ENCODE peak calls at places on chromosomes 4 and X, in nine cellular contexts. One of them, this sample, is unnamed.

GRCh38 chrX:119887721-119888425 is 7.8 kb upstream of the AKAP14 start:
- DNase-seq in esophagus muscularis mucosa: no peak
- DNase-seq in midbrain: peak
- DNase-seq in NCI-H2029: peak
- DNase-seq in hippocampal formation: peak
- DNase-seq in hepatocyte: peak
- DNase-seq in GM10248: peak
- DNase-seq in CD4-positive, CD25-positive, alpha-beta regulatory T cell: peak
- DNase-seq in activated CD4-positive, CD25-positive, alpha-beta regulatory T cell treated with anti-CD3 and anti-CD28 coated beads, Interleukin-2, amount 50 U/mL, for 72 hours: peak
- DNase-seq in this sample: peak

GRCh38 chr4:82687531-82687930 is 111.1 kb downstream of the SCD5 start:
- DNase-seq in GM10248: no peak
- DNase-seq in NCI-H2029: no peak
- DNase-seq in CD4-positive, CD25-positive, alpha-beta regulatory T cell: no peak
- DNase-seq in hepatocyte: no peak
- DNase-seq in esophagus muscularis mucosa: peak
- DNase-seq in hippocampal formation: no peak
- DNase-seq in midbrain: no peak
- DNase-seq in activated CD4-positive, CD25-positive, alpha-beta regulatory T cell treated with anti-CD3 and anti-CD28 coated beads, Interleukin-2, amount 50 U/mL, for 72 hours: no peak
- DNase-seq in this sample: no peak

GRCh38 chrX:40157228-40158035 is 59.7 kb upstream of the BCOR start:
- DNase-seq in NCI-H2029: no peak
- DNase-seq in GM10248: peak
- DNase-seq in activated CD4-positive, CD25-positive, alpha-beta regulatory T cell treated with anti-CD3 and anti-CD28 coated beads, Interleukin-2, amount 50 U/mL, for 72 hours: no peak
- DNase-seq in CD4-positive, CD25-positive, alpha-beta regulatory T cell: no peak
- DNase-seq in midbrain: no peak
- DNase-seq in hepatocyte: no peak
- DNase-seq in hippocampal formation: no peak
- DNase-seq in esophagus muscularis mucosa: no peak
- DNase-seq in this sample: no peak

GRCh38 chrX:54076903-54077302 is 32.6 kb upstream of the PHF8 start:
- DNase-seq in hippocampal formation: no peak
- DNase-seq in midbrain: no peak
- DNase-seq in hepatocyte: no peak
- DNase-seq in NCI-H2029: no peak
- DNase-seq in GM10248: no peak
- DNase-seq in CD4-positive, CD25-positive, alpha-beta regulatory T cell: no peak
- DNase-seq in esophagus muscularis mucosa: no peak
- DNase-seq in activated CD4-positive, CD25-positive, alpha-beta regulatory T cell treated with anti-CD3 and anti-CD28 coated beads, Interleukin-2, amount 50 U/mL, for 72 hours: no peak
- DNase-seq in this sample: no peak

GRCh38 chrX:15146515-15146914 is 123.4 kb downstream of the ASB9 start:
- DNase-seq in activated CD4-positive, CD25-positive, alpha-beta regulatory T cell treated with anti-CD3 and anti-CD28 coated beads, Interleukin-2, amount 50 U/mL, for 72 hours: peak
- DNase-seq in midbrain: peak
- DNase-seq in NCI-H2029: no peak
- DNase-seq in hepatocyte: peak
- DNase-seq in GM10248: no peak
- DNase-seq in esophagus muscularis mucosa: no peak
- DNase-seq in hippocampal formation: no peak
- DNase-seq in CD4-positive, CD25-positive, alpha-beta regulatory T cell: no peak
- DNase-seq in this sample: peak

GRCh38 chrX:150213481-150214030 is 149.6 kb upstream of the MAMLD1 start:
- DNase-seq in NCI-H2029: no peak
- DNase-seq in midbrain: no peak
- DNase-seq in esophagus muscularis mucosa: no peak
- DNase-seq in GM10248: no peak
- DNase-seq in CD4-positive, CD25-positive, alpha-beta regulatory T cell: no peak
- DNase-seq in hepatocyte: no peak
- DNase-seq in hippocampal formation: no peak
- DNase-seq in activated CD4-positive, CD25-positive, alpha-beta regulatory T cell treated with anti-CD3 and anti-CD28 coated beads, Interleukin-2, amount 50 U/mL, for 72 hours: no peak
- DNase-seq in this sample: peak

GRCh38 chr4:139839664-139840063 is 174.0 kb downstream of the MGST2 start:
- DNase-seq in hepatocyte: no peak
- DNase-seq in activated CD4-positive, CD25-positive, alpha-beta regulatory T cell treated with anti-CD3 and anti-CD28 coated beads, Interleukin-2, amount 50 U/mL, for 72 hours: no peak
- DNase-seq in esophagus muscularis mucosa: no peak
- DNase-seq in GM10248: no peak
- DNase-seq in NCI-H2029: no peak
- DNase-seq in midbrain: no peak
- DNase-seq in hippocampal formation: no peak
- DNase-seq in CD4-positive, CD25-positive, alpha-beta regulatory T cell: no peak
- DNase-seq in this sample: no peak

GRCh38 chrX:25131055-25131454 is 115.3 kb upstream of the ARX start:
- DNase-seq in esophagus muscularis mucosa: no peak
- DNase-seq in NCI-H2029: no peak
- DNase-seq in CD4-positive, CD25-positive, alpha-beta regulatory T cell: no peak
- DNase-seq in midbrain: no peak
- DNase-seq in hepatocyte: no peak
- DNase-seq in GM10248: no peak
- DNase-seq in activated CD4-positive, CD25-positive, alpha-beta regulatory T cell treated with anti-CD3 and anti-CD28 coated beads, Interleukin-2, amount 50 U/mL, for 72 hours: no peak
- DNase-seq in hippocampal formation: no peak
- DNase-seq in this sample: no peak

GRCh38 chr4:138055890-138056289 is 186.3 kb downstream of the SLC7A11 start:
- DNase-seq in hippocampal formation: no peak
- DNase-seq in esophagus muscularis mucosa: no peak
- DNase-seq in GM10248: no peak
- DNase-seq in hepatocyte: no peak
- DNase-seq in midbrain: no peak
- DNase-seq in NCI-H2029: no peak
- DNase-seq in activated CD4-positive, CD25-positive, alpha-beta regulatory T cell treated with anti-CD3 and anti-CD28 coated beads, Interleukin-2, amount 50 U/mL, for 72 hours: no peak
- DNase-seq in CD4-positive, CD25-positive, alpha-beta regulatory T cell: no peak
- DNase-seq in this sample: peak

GRCh38 chr4:32140636-32141035 is 1420.5 kb downstream of the PCDH7 start:
- DNase-seq in esophagus muscularis mucosa: no peak
- DNase-seq in GM10248: no peak
- DNase-seq in activated CD4-positive, CD25-positive, alpha-beta regulatory T cell treated with anti-CD3 and anti-CD28 coated beads, Interleukin-2, amount 50 U/mL, for 72 hours: no peak
- DNase-seq in midbrain: no peak
- DNase-seq in hepatocyte: peak
- DNase-seq in NCI-H2029: no peak
- DNase-seq in hippocampal formation: no peak
- DNase-seq in CD4-positive, CD25-positive, alpha-beta regulatory T cell: no peak
- DNase-seq in this sample: peak

GRCh38 chrX:45824471-45824870 is 623.8 kb upstream of the DIPK2B start:
- DNase-seq in GM10248: no peak
- DNase-seq in esophagus muscularis mucosa: no peak
- DNase-seq in hippocampal formation: no peak
- DNase-seq in CD4-positive, CD25-positive, alpha-beta regulatory T cell: no peak
- DNase-seq in activated CD4-positive, CD25-positive, alpha-beta regulatory T cell treated with anti-CD3 and anti-CD28 coated beads, Interleukin-2, amount 50 U/mL, for 72 hours: peak
- DNase-seq in hepatocyte: peak
- DNase-seq in midbrain: no peak
- DNase-seq in NCI-H2029: peak
- DNase-seq in this sample: peak

GRCh38 chrX:31070057-31070468 is 1.8 kb downstream of the FTHL17 start:
- DNase-seq in hippocampal formation: no peak
- DNase-seq in midbrain: no peak
- DNase-seq in hepatocyte: no peak
- DNase-seq in esophagus muscularis mucosa: no peak
- DNase-seq in GM10248: peak
- DNase-seq in CD4-positive, CD25-positive, alpha-beta regulatory T cell: no peak
- DNase-seq in NCI-H2029: no peak
- DNase-seq in activated CD4-positive, CD25-positive, alpha-beta regulatory T cell treated with anti-CD3 and anti-CD28 coated beads, Interleukin-2, amount 50 U/mL, for 72 hours: no peak
- DNase-seq in this sample: no peak

GRCh38 chr4:176342384-176342783 is 22.6 kb downstream of the SPCS3 start:
- DNase-seq in hepatocyte: no peak
- DNase-seq in activated CD4-positive, CD25-positive, alpha-beta regulatory T cell treated with anti-CD3 and anti-CD28 coated beads, Interleukin-2, amount 50 U/mL, for 72 hours: no peak
- DNase-seq in NCI-H2029: no peak
- DNase-seq in hippocampal formation: no peak
- DNase-seq in GM10248: no peak
- DNase-seq in midbrain: no peak
- DNase-seq in CD4-positive, CD25-positive, alpha-beta regulatory T cell: no peak
- DNase-seq in esophagus muscularis mucosa: no peak
- DNase-seq in this sample: no peak

GRCh38 chrX:109874548-109874947 is 128.4 kb upstream of the TMEM164 start:
- DNase-seq in hepatocyte: no peak
- DNase-seq in activated CD4-positive, CD25-positive, alpha-beta regulatory T cell treated with anti-CD3 and anti-CD28 coated beads, Interleukin-2, amount 50 U/mL, for 72 hours: no peak
- DNase-seq in GM10248: no peak
- DNase-seq in NCI-H2029: no peak
- DNase-seq in hippocampal formation: no peak
- DNase-seq in esophagus muscularis mucosa: no peak
- DNase-seq in midbrain: no peak
- DNase-seq in CD4-positive, CD25-positive, alpha-beta regulatory T cell: no peak
- DNase-seq in this sample: no peak

GRCh38 chr4:1608821-1609500 is 75.2 kb downstream of the FAM53A start:
- DNase-seq in activated CD4-positive, CD25-positive, alpha-beta regulatory T cell treated with anti-CD3 and anti-CD28 coated beads, Interleukin-2, amount 50 U/mL, for 72 hours: no peak
- DNase-seq in hepatocyte: no peak
- DNase-seq in midbrain: no peak
- DNase-seq in GM10248: no peak
- DNase-seq in NCI-H2029: no peak
- DNase-seq in hippocampal formation: no peak
- DNase-seq in esophagus muscularis mucosa: no peak
- DNase-seq in CD4-positive, CD25-positive, alpha-beta regulatory T cell: no peak
- DNase-seq in this sample: no peak

GRCh38 chrX:9316096-9316495 is 148.8 kb upstream of the TBL1X start:
- DNase-seq in hippocampal formation: no peak
- DNase-seq in GM10248: no peak
- DNase-seq in NCI-H2029: no peak
- DNase-seq in hepatocyte: no peak
- DNase-seq in midbrain: peak
- DNase-seq in CD4-positive, CD25-positive, alpha-beta regulatory T cell: no peak
- DNase-seq in esophagus muscularis mucosa: no peak
- DNase-seq in activated CD4-positive, CD25-positive, alpha-beta regulatory T cell treated with anti-CD3 and anti-CD28 coated beads, Interleukin-2, amount 50 U/mL, for 72 hours: no peak
- DNase-seq in this sample: no peak

GRCh38 chr4:78691971-78692814 is 84.0 kb upstream of the BMP2K start:
- DNase-seq in NCI-H2029: no peak
- DNase-seq in esophagus muscularis mucosa: no peak
- DNase-seq in CD4-positive, CD25-positive, alpha-beta regulatory T cell: no peak
- DNase-seq in hippocampal formation: no peak
- DNase-seq in activated CD4-positive, CD25-positive, alpha-beta regulatory T cell treated with anti-CD3 and anti-CD28 coated beads, Interleukin-2, amount 50 U/mL, for 72 hours: no peak
- DNase-seq in midbrain: no peak
- DNase-seq in hepatocyte: peak
- DNase-seq in GM10248: no peak
- DNase-seq in this sample: no peak

GRCh38 chr4:120056249-120056648 is 10.4 kb downstream of the MAD2L1 start:
- DNase-seq in NCI-H2029: no peak
- DNase-seq in activated CD4-positive, CD25-positive, alpha-beta regulatory T cell treated with anti-CD3 and anti-CD28 coated beads, Interleukin-2, amount 50 U/mL, for 72 hours: no peak
- DNase-seq in esophagus muscularis mucosa: no peak
- DNase-seq in midbrain: no peak
- DNase-seq in GM10248: no peak
- DNase-seq in CD4-positive, CD25-positive, alpha-beta regulatory T cell: no peak
- DNase-seq in hippocampal formation: no peak
- DNase-seq in hepatocyte: peak
- DNase-seq in this sample: peak

GRCh38 chrX:8916697-8917096 is 115.5 kb upstream of the FAM9A start:
- DNase-seq in NCI-H2029: no peak
- DNase-seq in hippocampal formation: no peak
- DNase-seq in CD4-positive, CD25-positive, alpha-beta regulatory T cell: no peak
- DNase-seq in hepatocyte: no peak
- DNase-seq in activated CD4-positive, CD25-positive, alpha-beta regulatory T cell treated with anti-CD3 and anti-CD28 coated beads, Interleukin-2, amount 50 U/mL, for 72 hours: no peak
- DNase-seq in GM10248: no peak
- DNase-seq in midbrain: no peak
- DNase-seq in esophagus muscularis mucosa: no peak
- DNase-seq in this sample: no peak

GRCh38 chr4:153594208-153594607 is 89.9 kb upstream of the TLR2 start:
- DNase-seq in activated CD4-positive, CD25-positive, alpha-beta regulatory T cell treated with anti-CD3 and anti-CD28 coated beads, Interleukin-2, amount 50 U/mL, for 72 hours: no peak
- DNase-seq in CD4-positive, CD25-positive, alpha-beta regulatory T cell: no peak
- DNase-seq in hippocampal formation: no peak
- DNase-seq in midbrain: no peak
- DNase-seq in esophagus muscularis mucosa: no peak
- DNase-seq in hepatocyte: peak
- DNase-seq in NCI-H2029: peak
- DNase-seq in GM10248: no peak
- DNase-seq in this sample: no peak

GRCh38 chrX:129961180-129962083 is 21.0 kb upstream of the BCORL1 start:
- DNase-seq in esophagus muscularis mucosa: no peak
- DNase-seq in hippocampal formation: no peak
- DNase-seq in CD4-positive, CD25-positive, alpha-beta regulatory T cell: peak
- DNase-seq in midbrain: no peak
- DNase-seq in activated CD4-positive, CD25-positive, alpha-beta regulatory T cell treated with anti-CD3 and anti-CD28 coated beads, Interleukin-2, amount 50 U/mL, for 72 hours: peak
- DNase-seq in NCI-H2029: peak
- DNase-seq in hepatocyte: peak
- DNase-seq in GM10248: peak
- DNase-seq in this sample: no peak

GRCh38 chrX:96611619-96612362 is 72.9 kb upstream of the DIAPH2 start:
- DNase-seq in esophagus muscularis mucosa: no peak
- DNase-seq in GM10248: no peak
- DNase-seq in hepatocyte: no peak
- DNase-seq in hippocampal formation: no peak
- DNase-seq in midbrain: no peak
- DNase-seq in NCI-H2029: no peak
- DNase-seq in activated CD4-positive, CD25-positive, alpha-beta regulatory T cell treated with anti-CD3 and anti-CD28 coated beads, Interleukin-2, amount 50 U/mL, for 72 hours: no peak
- DNase-seq in CD4-positive, CD25-positive, alpha-beta regulatory T cell: no peak
- DNase-seq in this sample: no peak

GRCh38 chr4:187618701-187619278 is 376.8 kb upstream of the ZFP42 start:
- DNase-seq in activated CD4-positive, CD25-positive, alpha-beta regulatory T cell treated with anti-CD3 and anti-CD28 coated beads, Interleukin-2, amount 50 U/mL, for 72 hours: no peak
- DNase-seq in NCI-H2029: no peak
- DNase-seq in GM10248: no peak
- DNase-seq in midbrain: no peak
- DNase-seq in hepatocyte: no peak
- DNase-seq in esophagus muscularis mucosa: no peak
- DNase-seq in CD4-positive, CD25-positive, alpha-beta regulatory T cell: no peak
- DNase-seq in hippocampal formation: no peak
- DNase-seq in this sample: no peak